ENCODE peak calls at places on chromosomes 13 and 19, in five cellular contexts. S is heart left ventricle, C is pancreas, T is tibial nerve, Z is aorta. L is an unnamed sample. For H3K4me1, the result is how much of the 10 kb centered on the place peaks cover.

GRCh38 chr13:42926043-42926442 is 66.0 kb downstream of the EPSTI1 start:
- DNase-seq in C (no peak), Z (no peak), T (no peak), S (no peak), L (no peak)

GRCh38 chr13:51646041-51646670 is 61.9 kb downstream of the WDFY2 start:
- DNase-seq in C (no peak), Z (no peak), T (no peak), S (no peak), L (no peak)

GRCh38 chr13:41145136-41145908 is 12.7 kb upstream of the KBTBD6 start:
- DNase-seq in S (no peak), C (no peak), T (no peak), Z (no peak), L (no peak)

GRCh38 chr19:27740396-27740795 is 1472.6 kb downstream of the UQCRFS1 start:
- DNase-seq in T (no peak), Z (no peak), S (no peak), C (peak), L (no peak)

GRCh38 chr19:10568444-10568825 is 344 bp downstream of the CDKN2D start:
- DNase-seq in T (no peak), S (peak), C (peak), Z (no peak), L (peak)

GRCh38 chr13:102856603-102857002 is 10.8 kb downstream of the ERCC5 start:
- DNase-seq in C (peak), S (peak), Z (no peak), T (no peak), L (peak)

GRCh38 chr19:17902701-17903100 is 30.1 kb upstream of the CCDC124 start:
- DNase-seq in T (no peak), Z (no peak), C (no peak), S (no peak), L (no peak)

GRCh38 chr13:51772105-51772455 is 31.9 kb downstream of the DHRS12 start:
- DNase-seq in T (no peak), C (no peak), Z (no peak), S (no peak), L (no peak)

GRCh38 chr19:4495471-4495870 is 22.8 kb downstream of the PLIN4 start:
- DNase-seq in T (no peak), Z (no peak), S (no peak), C (peak), L (no peak)

GRCh38 chr13:103568314-103568713 is 502.1 kb upstream of the SLC10A2 start:
- DNase-seq in S (no peak), T (no peak), C (no peak), Z (no peak), L (no peak)

GRCh38 chr13:114019367-114019766 is 45.5 kb upstream of the C13orf46 start:
- DNase-seq in C (no peak), S (no peak), T (no peak), Z (no peak), L (no peak)

GRCh38 chr19:9735986-9736385 is 32.6 kb downstream of the ZNF846 start:
- DNase-seq in C (no peak), T (no peak), S (no peak), Z (no peak), L (no peak)

GRCh38 chr13:55219538-55219937 is 1921.2 kb upstream of the PRR20A start:
- DNase-seq in Z (no peak), C (no peak), T (no peak), S (no peak), L (no peak)

GRCh38 chr13:110070046-110070445 is 236.9 kb downstream of the COL4A1 start:
- DNase-seq in T (no peak), Z (no peak), C (no peak), S (no peak), L (no peak)

GRCh38 chr19:8631425-8631819 is 989 bp downstream of the NFILZ start:
- DNase-seq in C (peak), T (no peak), Z (peak), S (peak), L (peak)

GRCh38 chr19:51632126-51632525 is 1.9 kb upstream of the SIGLEC5 start:
- DNase-seq in S (no peak), T (no peak), C (no peak), Z (no peak), L (no peak)

GRCh38 chr13:75479102-75479501 is 2.9 kb downstream of the TBC1D4 start:
- DNase-seq in T (no peak), C (no peak), S (no peak), Z (no peak), L (no peak)

GRCh38 chr13:62093984-62094383 is 678.3 kb upstream of the PCDH20 start:
- DNase-seq in T (no peak), S (no peak), C (no peak), Z (no peak), L (no peak)

GRCh38 chr13:107347641-107348369 is 779.9 kb upstream of the ARGLU1 start:
- DNase-seq in T (no peak), C (no peak), Z (no peak), S (no peak), L (no peak)

GRCh38 chr19:48719263-48720171 is at the start of gene MAMSTR:
- DNase-seq in T (no peak), C (peak), Z (no peak), S (peak), L (no peak)
- H3K4me1 ChIP-seq in T (half or more), C (under half), Z (under half), S (half or more), L (under half)

GRCh38 chr19:2611483-2612464 is 90.7 kb downstream of the GNG7 start:
- DNase-seq in T (no peak), Z (peak), S (no peak), C (no peak), L (no peak)
- H3K4me1 ChIP-seq in T (under half), Z (under half), S (under half), C (under half), L (under half)

DNA sequence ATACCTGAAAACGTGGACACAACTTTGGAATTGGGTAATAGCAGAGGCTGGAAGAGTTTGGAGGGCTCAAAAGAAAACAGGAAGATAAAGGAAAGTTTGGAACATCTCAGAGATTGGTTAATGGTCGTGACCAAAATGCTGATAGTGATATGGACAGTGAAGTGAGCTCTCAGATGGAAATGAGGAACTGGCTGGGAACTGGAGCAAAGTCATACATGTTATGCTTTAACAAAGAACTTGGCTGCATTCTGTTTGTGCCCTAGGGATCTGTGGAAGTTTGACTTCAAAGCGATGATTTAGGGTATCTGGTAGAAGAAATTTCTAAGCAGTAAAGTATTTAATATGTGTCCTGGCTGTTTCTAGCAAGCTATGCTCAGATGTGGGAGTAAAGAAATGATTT is 136.2 kb downstream of the DNAJC3 start:
- DNase-seq in C (no peak), T (no peak), S (no peak), Z (no peak), L (no peak)
- H3K4me1 ChIP-seq in C (under half), T (under half), S (under half), Z (under half), L (under half)

DNA sequence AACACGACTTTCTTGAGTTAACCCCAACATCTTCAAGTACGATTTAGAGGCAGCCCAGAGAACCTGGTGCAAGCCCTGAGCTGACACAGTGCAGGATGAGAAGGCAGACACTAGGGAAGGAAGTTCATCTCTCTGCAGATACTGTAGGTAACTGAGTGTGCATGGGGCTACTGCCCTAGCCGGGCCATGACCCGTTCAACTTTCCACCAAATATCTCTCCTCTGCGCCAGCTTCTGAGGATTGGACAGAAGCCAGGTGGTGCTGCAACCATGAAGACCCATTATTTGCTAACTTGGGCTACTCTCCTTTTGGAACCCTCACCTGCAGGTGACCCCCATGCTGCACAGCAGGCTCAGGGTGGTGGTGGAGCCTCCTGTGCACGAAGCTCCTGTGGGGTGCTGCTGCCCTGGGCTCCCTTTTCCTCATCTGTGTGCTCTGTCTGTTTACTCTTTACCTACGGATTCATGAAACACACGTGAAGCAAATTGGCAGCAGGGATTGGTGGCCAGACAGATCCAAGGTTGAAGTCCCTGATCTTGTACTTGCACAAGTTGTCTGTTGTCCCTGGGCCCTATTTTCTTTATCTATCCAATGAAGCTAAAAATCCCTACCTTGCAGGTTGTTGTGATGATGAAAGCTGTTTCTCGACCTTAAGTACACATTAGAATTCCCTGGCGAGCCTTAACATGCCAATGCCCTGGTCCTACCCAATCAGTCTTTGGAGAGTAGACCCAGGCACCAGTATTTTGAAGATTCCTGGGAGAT is 227.8 kb downstream of the LACC1 start:
- DNase-seq in Z (no peak), T (no peak), C (no peak), S (no peak), L (peak)
- H3K4me1 ChIP-seq in Z (under half), T (under half), C (under half), S (half or more), L (under half)